ENCODE peak calls at places on chromosomes 5 and 9, in four cellular contexts. S is HepG2, I is A549, H is endothelial cell of umbilical vein. N is an unnamed sample.

GRCh38 chr5:172412724-172413260 is 41.5 kb downstream of the SH3PXD2B start:
- DNase-seq in I (no peak), H (peak; percentile 71), S (no peak), N (peak; percentile 97)

GRCh38 chr5:140443-140829 is 48.5 kb downstream of the PLEKHG4B start:
- DNase-seq in H (no peak), I (no peak), S (no peak), N (no peak)

GRCh38 chr9:4301302-4301701 is 1.4 kb upstream of the GLIS3 start:
- DNase-seq in S (no peak), H (no peak), I (no peak), N (peak; percentile 40)

GRCh38 chr9:125700791-125701190 is 6.2 kb downstream of the MAPKAP1 start:
- DNase-seq in S (no peak), I (no peak), H (no peak), N (no peak)

GRCh38 chr5:150624334-150625163 is 15.9 kb upstream of the SYNPO start:
- DNase-seq in I (no peak), S (no peak), H (no peak), N (peak; percentile 43)

GRCh38 chr5:120405291-120405864 is 58.7 kb upstream of the PRR16 start:
- DNase-seq in H (peak; percentile 80), I (no peak), S (no peak), N (peak; percentile 37)

GRCh38 chr5:76958976-76959767 is 6.3 kb downstream of the CRHBP start:
- DNase-seq in S (no peak), H (peak; percentile 83), I (no peak), N (peak; percentile 39)

GRCh38 chr5:79774171-79774854 is 84.7 kb downstream of the CMYA5 start:
- DNase-seq in H (no peak), I (peak; percentile 31), S (peak; percentile 79), N (peak; percentile 22)

GRCh38 chr5:98992552-98992951 is 63.7 kb upstream of the CHD1 start:
- DNase-seq in H (no peak), S (no peak), I (no peak), N (no peak)

GRCh38 chr5:55993013-55993412 is 1.8 kb downstream of the IL6ST start:
- DNase-seq in H (peak; percentile 63), S (no peak), I (no peak), N (peak; percentile 4)

GRCh38 chr5:71922584-71923106 is 184.6 kb upstream of the MAP1B start:
- DNase-seq in S (peak; percentile 3), H (peak; percentile 87), I (peak; percentile 89), N (no peak)

GRCh38 chr5:107108111-107108510 is 562.6 kb downstream of the EFNA5 start:
- DNase-seq in H (no peak), I (no peak), S (no peak), N (no peak)

GRCh38 chr9:116476935-116477381 is 210.1 kb upstream of the TRIM32 start:
- DNase-seq in S (no peak), I (no peak), H (no peak), N (no peak)

GRCh38 chr5:77946381-77947050 is 170.4 kb upstream of the TBCA start:
- DNase-seq in I (no peak), H (no peak), S (no peak), N (no peak)

GRCh38 chr9:1939926-1940368 is 75.2 kb upstream of the SMARCA2 start:
- DNase-seq in I (peak; percentile 35), S (peak; percentile 12), H (peak; percentile 10), N (peak; percentile 51)

GRCh38 chr5:123088031-123088805 is 823 bp upstream of the PRDM6 start:
- DNase-seq in I (no peak), S (peak; percentile 3), H (peak; percentile 15), N (no peak)

GRCh38 chr9:135707449-135708138 is 5.6 kb downstream of the KCNT1 start:
- DNase-seq in H (no peak), I (peak; percentile 16), S (no peak), N (no peak)

GRCh38 chr5:76380346-76381074 is 22.6 kb upstream of the IQGAP2 start:
- DNase-seq in I (no peak), S (no peak), H (no peak), N (no peak)

GRCh38 chr5:72649449-72649848 is 142.2 kb upstream of the ZNF366 start:
- DNase-seq in S (no peak), I (peak; percentile 8), H (no peak), N (peak; percentile 48)

GRCh38 chr9:37626708-37627293 is 24.0 kb upstream of the FRMPD1 start:
- DNase-seq in I (no peak), S (no peak), H (no peak), N (no peak)

GRCh38 chr5:148084269-148084668 is 20.5 kb downstream of the SPINK5 start:
- DNase-seq in S (no peak), I (no peak), H (no peak), N (no peak)

GRCh38 chr5:37665889-37666288 is 174.0 kb downstream of the GDNF start:
- DNase-seq in I (no peak), H (peak; percentile 61), S (no peak), N (no peak)

GRCh38 chr5:133785182-133785581 is 172.8 kb upstream of the FSTL4 start:
- DNase-seq in I (no peak), H (no peak), S (no peak), N (no peak)

GRCh38 chr9:100561256-100561655 is 16.6 kb upstream of the CAVIN4 start:
- DNase-seq in H (no peak), S (no peak), I (no peak), N (no peak)

GRCh38 chr9:122193651-122194050 is 33.9 kb downstream of the MORN5 start:
- DNase-seq in H (no peak), S (no peak), I (no peak), N (peak; percentile 21)

GRCh38 chr5:60492958-60493357 is 207.0 kb downstream of the DEPDC1B start:
- DNase-seq in H (no peak), I (peak; percentile 88), S (peak; percentile 85), N (peak; percentile 2)

GRCh38 chr5:140109050-140109817 is 4.7 kb upstream of the PURA start:
- DNase-seq in I (no peak), H (no peak), S (no peak), N (no peak)

GRCh38 chr5:40486437-40487270 is 193.1 kb upstream of the PTGER4 start:
- DNase-seq in I (no peak), S (no peak), H (no peak), N (peak; percentile 92)

GRCh38 chr5:55454282-55454681 is 80.5 kb downstream of the PLPP1 start:
- DNase-seq in H (peak; percentile 35), S (no peak), I (no peak), N (no peak)

GRCh38 chr5:31193026-31193425 is 460 bp upstream of the CDH6 start:
- DNase-seq in S (no peak), I (no peak), H (no peak), N (no peak)

GRCh38 chr9:78932849-78933627 is 636.1 kb downstream of the PSAT1 start:
- DNase-seq in S (no peak), H (peak; percentile 74), I (peak; percentile 56), N (no peak)

GRCh38 chr5:138745268-138745667 is 8.0 kb upstream of the CTNNA1 start:
- DNase-seq in I (no peak), H (no peak), S (no peak), N (no peak)

GRCh38 chr5:141518616-141519015 is 29.7 kb downstream of the PCDHGC5 start:
- DNase-seq in H (no peak), S (no peak), I (no peak), N (no peak)
- TF ChIP-seq MYC in H (no peak), S (no peak), I (no peak), N (no peak)

GRCh38 chr9:120344230-120344629 is 235.7 kb downstream of the CDK5RAP2 start:
- DNase-seq in I (peak; percentile 72), S (peak; percentile 37), H (no peak), N (no peak)
- TF ChIP-seq MYC in I (no peak), S (no peak), H (no peak), N (no peak)

DNA sequence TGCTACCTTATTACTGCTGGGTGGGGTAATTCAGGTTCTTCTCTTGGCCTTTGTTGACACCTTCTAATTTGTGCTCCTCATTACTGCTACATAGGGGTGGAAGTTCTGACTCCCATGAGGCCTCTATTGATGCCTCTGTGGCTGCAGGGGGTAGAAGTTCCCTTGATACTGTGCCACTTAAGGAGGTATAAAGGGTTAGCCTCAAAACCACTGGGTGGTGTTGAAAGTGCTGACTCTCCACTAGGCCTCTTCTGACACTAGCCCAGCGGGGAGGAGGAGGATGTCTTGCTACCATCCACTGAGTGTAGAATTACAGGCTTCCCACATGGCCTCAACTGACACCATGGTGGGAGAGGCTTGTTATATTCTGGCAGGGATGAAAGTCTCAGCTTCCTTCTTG is 36.7 kb upstream of the CCDC112 start:
- DNase-seq in I (no peak), S (no peak), H (no peak), N (peak; percentile 96)
- TF ChIP-seq MYC in I (no peak), S (no peak), H (no peak), N (peak; percentile 76)

GRCh38 chr9:80885894-80886293 is 803.5 kb downstream of the TLE1 start:
- DNase-seq in S (no peak), H (no peak), I (no peak), N (peak; percentile 3)
- TF ChIP-seq MYC in S (no peak), H (no peak), I (no peak), N (no peak)

GRCh38 chr9:123933801-123934200 is 3.9 kb upstream of the DENND1A start:
- DNase-seq in I (no peak), H (no peak), S (peak; percentile 24), N (no peak)

GRCh38 chr9:123940721-123941534 is 11.0 kb upstream of the DENND1A start:
- DNase-seq in I (no peak), S (peak; percentile 21), H (no peak), N (no peak)

GRCh38 chr9:123942542-123942941 is 12.6 kb upstream of the DENND1A start:
- DNase-seq in H (no peak), I (no peak), S (no peak), N (no peak)

GRCh38 chr9:123941535-123942070 is 11.7 kb upstream of the DENND1A start:
- DNase-seq in S (no peak), I (no peak), H (no peak), N (no peak)

GRCh38 chr9:123938401-123938800 is 8.5 kb upstream of the DENND1A start:
- DNase-seq in S (no peak), H (no peak), I (no peak), N (no peak)
- TF ChIP-seq MYC in S (no peak), H (no peak), I (no peak), N (no peak)

N was measured in NB4.